ENCODE peak calls at places on chromosomes 16 and 17, in eight cellular contexts. M is lower leg skin, I is progenitor cell of endocrine pancreas, E is stomach, N is fibroblast of mammary gland, L is HFFc6, V is endothelial cell, C is transverse colon. X is an unnamed sample.

GRCh38 chr16:57803413-57803990 is 1.2 kb upstream of the KIFC3 start:
- DNase-seq in M (no peak), I (no peak), E (no peak), N (no peak), L (no peak), V (no peak), C (no peak), X (no peak)

GRCh38 chr17:2710804-2711607 is 558 bp downstream of the CLUH start:
- DNase-seq in M (no peak), I (no peak), E (no peak), N (no peak), L (no peak), V (no peak), C (peak; percentile 41), X (no peak)

GRCh38 chr17:28390123-28390522 is 15.9 kb downstream of the SLC46A1 start:
- DNase-seq in M (no peak), I (no peak), E (no peak), N (no peak), L (no peak), V (no peak), C (no peak), X (no peak)

GRCh38 chr17:28834420-28834819 is 8.2 kb downstream of the FAM222B start:
- DNase-seq in M (no peak), I (no peak), E (no peak), N (no peak), L (no peak), V (no peak), C (no peak), X (no peak)

GRCh38 chr17:33261911-33262665 is 31.0 kb downstream of the ASIC2 start:
- DNase-seq in M (no peak), I (no peak), E (no peak), N (no peak), L (no peak), V (no peak), C (no peak), X (no peak)

GRCh38 chr17:11589706-11590105 is 8.6 kb upstream of the DNAH9 start:
- DNase-seq in M (no peak), I (no peak), E (peak; percentile 29), N (no peak), L (no peak), V (no peak), C (no peak), X (no peak)

GRCh38 chr16:70433456-70434103 is 5.3 kb downstream of the ST3GAL2 start:
- DNase-seq in M (no peak), I (no peak), E (no peak), N (peak; percentile 96), L (peak; percentile 69), V (no peak), C (peak; percentile 33), X (peak; percentile 70)

GRCh38 chr17:64323774-64324173 is 60.7 kb upstream of the TEX2 start:
- DNase-seq in M (no peak), I (no peak), E (no peak), N (no peak), L (no peak), V (no peak), C (no peak), X (no peak)

GRCh38 chr16:68792465-68793324 is 50.6 kb upstream of the TANGO6 start:
- DNase-seq in M (no peak), I (no peak), E (peak; percentile 51), N (peak; percentile 15), L (peak; percentile 20), V (no peak), C (peak; percentile 68), X (no peak)

GRCh38 chr16:77555781-77556180 is 120.9 kb upstream of the ADAMTS18 start:
- DNase-seq in M (no peak), I (no peak), E (no peak), N (no peak), L (no peak), V (no peak), C (no peak), X (no peak)

GRCh38 chr16:5011637-5012036 is 22.1 kb downstream of the NAGPA start:
- DNase-seq in M (no peak), I (no peak), E (no peak), N (no peak), L (no peak), V (no peak), C (no peak), X (no peak)

GRCh38 chr17:6420173-6420641 is 14.7 kb downstream of the AIPL1 start:
- DNase-seq in M (no peak), I (peak; percentile 38), E (no peak), N (peak; percentile 12), L (no peak), V (peak; percentile 66), C (no peak), X (no peak)

GRCh38 chr17:32302860-32303649 is 37.4 kb downstream of the RHBDL3 start:
- DNase-seq in M (no peak), I (no peak), E (no peak), N (no peak), L (no peak), V (no peak), C (no peak), X (no peak)

GRCh38 chr16:68800257-68800875 is 43.0 kb upstream of the TANGO6 start:
- DNase-seq in M (peak; percentile 51), I (peak; percentile 51), E (peak; percentile 66), N (peak; percentile 81), L (peak; percentile 77), V (peak; percentile 72), C (peak; percentile 65), X (peak; percentile 66)

GRCh38 chr16:84648595-84649510 is 542 bp downstream of the KLHL36 start:
- DNase-seq in M (peak; percentile 30), I (peak; percentile 46), E (peak; percentile 68), N (no peak), L (no peak), V (peak; percentile 43), C (peak; percentile 73), X (peak; percentile 42)

GRCh38 chr16:8735574-8735973 is 61.2 kb downstream of the ABAT start:
- DNase-seq in M (no peak), I (no peak), E (no peak), N (no peak), L (no peak), V (no peak), C (no peak), X (no peak)

GRCh38 chr16:88541109-88541508 is 29.1 kb upstream of the ZC3H18 start:
- DNase-seq in M (no peak), I (no peak), E (no peak), N (no peak), L (no peak), V (no peak), C (no peak), X (no peak)

GRCh38 chr17:81394831-81395599 is at the start of gene BAHCC1:
- DNase-seq in M (peak; percentile 100), I (peak; percentile 99), E (peak; percentile 100), N (peak; percentile 100), L (peak; percentile 100), V (peak; percentile 99), C (peak; percentile 100), X (peak; percentile 100)

GRCh38 chr17:35879748-35880654 is at the start of gene CCL5:
- DNase-seq in M (no peak), I (no peak), E (no peak), N (peak; percentile 10), L (peak; percentile 9), V (no peak), C (peak; percentile 28), X (no peak)

GRCh38 chr16:85918436-85918835 is 19.5 kb downstream of the IRF8 start:
- DNase-seq in M (no peak), I (no peak), E (no peak), N (no peak), L (no peak), V (no peak), C (no peak), X (no peak)

GRCh38 chr16:57304169-57305061 is 19.9 kb upstream of the PLLP start:
- DNase-seq in M (no peak), I (no peak), E (peak; percentile 77), N (peak; percentile 39), L (no peak), V (no peak), C (peak; percentile 72), X (peak; percentile 21)

GRCh38 chr16:80084614-80085013 is 456.2 kb upstream of the DYNLRB2 start:
- DNase-seq in M (peak; percentile 66), I (no peak), E (peak; percentile 51), N (peak; percentile 26), L (peak; percentile 16), V (peak; percentile 60), C (peak; percentile 27), X (peak; percentile 73)
- TF ChIP-seq CTCF in M (no peak), I (peak; percentile 72), E (peak; percentile 49), N (peak; percentile 37), L (peak; percentile 61), V (no peak), C (peak; percentile 53), X (peak; percentile 75)

DNA sequence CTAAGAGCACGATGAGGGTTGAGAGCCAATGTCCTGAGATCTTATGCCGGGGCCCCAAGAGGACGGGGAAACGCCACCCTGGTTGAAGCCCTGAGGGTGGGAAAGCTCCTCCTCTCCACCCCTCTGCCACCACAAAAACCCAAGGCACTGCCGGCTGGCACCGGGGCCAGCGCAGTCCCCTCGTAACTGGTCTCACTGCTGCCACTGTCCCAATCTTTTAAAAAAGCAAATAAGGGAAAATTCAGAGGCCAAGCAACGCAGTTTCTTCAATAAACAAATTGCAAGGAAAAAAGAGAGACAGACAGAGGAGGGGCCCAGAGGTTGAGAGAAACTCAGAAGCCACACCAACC is 6.7 kb downstream of the GRIN2C start:
- DNase-seq in M (no peak), I (no peak), E (no peak), N (no peak), L (no peak), V (no peak), C (no peak), X (no peak)
- TF ChIP-seq CTCF in M (no peak), I (no peak), E (no peak), N (no peak), L (no peak), V (no peak), C (no peak), X (no peak)

DNA sequence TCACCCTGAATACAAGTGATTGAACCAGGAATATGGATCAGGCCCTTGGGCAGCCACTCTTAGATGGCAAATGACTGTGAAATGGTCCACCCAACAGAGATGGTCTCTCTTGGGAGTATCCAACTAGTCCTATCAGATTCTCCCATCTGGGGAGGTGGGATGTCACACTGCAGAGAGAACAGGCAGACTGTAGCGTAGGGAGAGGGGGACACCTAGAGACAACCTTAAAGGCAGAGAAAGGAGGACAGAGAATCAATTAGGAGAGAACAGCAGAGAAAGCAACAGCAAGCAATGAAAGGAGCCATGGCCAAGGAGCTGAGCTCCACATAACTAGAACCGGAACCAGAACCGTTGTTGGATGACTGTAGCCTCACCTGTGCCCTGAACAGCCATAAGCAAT is 37.2 kb downstream of the IQCK start:
- DNase-seq in M (no peak), I (no peak), E (no peak), N (no peak), L (no peak), V (no peak), C (no peak), X (no peak)
- TF ChIP-seq CTCF in M (no peak), I (no peak), E (no peak), N (no peak), L (no peak), V (no peak), C (no peak), X (no peak)

DNA sequence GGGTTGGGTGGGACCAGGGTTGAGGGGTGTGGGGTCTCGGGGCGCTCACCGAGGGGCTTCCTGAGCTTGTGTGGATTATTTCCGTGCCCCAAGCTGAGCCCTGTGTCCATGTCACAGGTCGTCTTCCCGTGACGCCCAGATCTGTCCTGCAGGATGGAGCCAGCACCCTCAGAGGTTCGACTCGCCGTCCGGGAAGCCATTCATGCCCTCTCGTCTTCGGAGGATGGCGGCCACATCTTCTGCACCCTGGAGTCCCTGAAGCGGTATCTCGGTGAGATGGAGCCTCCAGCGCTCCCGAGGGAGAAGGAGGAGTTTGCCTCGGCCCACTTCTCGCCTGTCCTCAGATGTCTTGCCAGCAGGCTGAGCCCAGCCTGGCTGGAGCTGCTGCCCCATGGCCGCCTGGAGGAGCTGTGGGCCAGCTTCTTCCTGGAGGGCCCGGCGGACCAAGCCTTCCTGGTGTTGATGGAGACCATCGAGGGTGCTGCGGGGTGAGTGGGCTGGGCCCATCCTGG is 1.0 kb downstream of the TELO2 start:
- DNase-seq in M (no peak), I (no peak), E (peak; percentile 44), N (peak; percentile 81), L (peak; percentile 83), V (peak; percentile 48), C (peak; percentile 32), X (no peak)
- TF ChIP-seq CTCF in M (no peak), I (peak; percentile 21), E (peak; percentile 9), N (peak; percentile 73), L (peak; percentile 78), V (no peak), C (peak; percentile 31), X (peak; percentile 61)